ENCODE peak calls at places on chromosomes 13 and 19, in four cellular contexts. A, M, O and N are unnamed samples.

GRCh38 chr13:42071667-42072419 is 23.4 kb downstream of the DGKH start:
- DNase-seq in O (peak; percentile 4), M (no peak), A (no peak), N (no peak)

GRCh38 chr13:66341978-66342377 is 888.2 kb downstream of the PCDH9 start:
- DNase-seq in A (no peak), M (peak; percentile 7), O (no peak), N (no peak)

GRCh38 chr19:5943623-5944022 is 29.6 kb downstream of the CAPS start:
- DNase-seq in A (no peak), O (no peak), M (peak; percentile 87), N (no peak)

GRCh38 chr19:19105365-19106060 is 32.8 kb downstream of the TMEM161A start:
- DNase-seq in O (peak; percentile 76), A (no peak), M (peak; percentile 51), N (peak; percentile 65)

GRCh38 chr19:58042709-58043340 is 9.0 kb downstream of the ZSCAN1 start:
- DNase-seq in M (no peak), A (no peak), O (no peak), N (no peak)

GRCh38 chr13:43261018-43261417 is 237.6 kb downstream of the DNAJC15 start:
- DNase-seq in A (no peak), M (peak; percentile 85), O (no peak), N (peak; percentile 62)

GRCh38 chr13:87497426-87497825 is 173.7 kb upstream of the SLITRK5 start:
- DNase-seq in M (no peak), O (no peak), A (no peak), N (no peak)

GRCh38 chr19:13132471-13133166 is 14.6 kb downstream of the NACC1 start:
- DNase-seq in M (peak; percentile 78), O (no peak), A (peak; percentile 36), N (no peak)

GRCh38 chr13:28494861-28495585 is at the start of gene FLT1:
- DNase-seq in M (no peak), A (no peak), O (peak; percentile 47), N (peak; percentile 25)

GRCh38 chr13:110382229-110382628 is 75.1 kb downstream of the COL4A2 start:
- DNase-seq in A (no peak), O (no peak), M (peak; percentile 95), N (peak; percentile 89)

GRCh38 chr13:99000137-99000536 is 22.3 kb upstream of the DOCK9 start:
- DNase-seq in O (no peak), A (no peak), M (no peak), N (no peak)

GRCh38 chr19:38707512-38708114 is 36.7 kb downstream of the CAPN12 start:
- DNase-seq in O (no peak), A (no peak), M (no peak), N (no peak)

GRCh38 chr19:13861714-13862531 is 15.0 kb upstream of the NANOS3 start:
- DNase-seq in O (peak; percentile 87), A (peak; percentile 86), M (peak; percentile 84), N (peak; percentile 84)

GRCh38 chr13:108911807-108912206 is 282.4 kb downstream of the MYO16 start:
- DNase-seq in A (no peak), O (no peak), M (no peak), N (peak; percentile 80)

GRCh38 chr13:27362064-27362751 is 62.2 kb upstream of the GTF3A start:
- DNase-seq in A (peak; percentile 65), O (peak; percentile 89), M (peak; percentile 73), N (peak; percentile 78)

DNA sequence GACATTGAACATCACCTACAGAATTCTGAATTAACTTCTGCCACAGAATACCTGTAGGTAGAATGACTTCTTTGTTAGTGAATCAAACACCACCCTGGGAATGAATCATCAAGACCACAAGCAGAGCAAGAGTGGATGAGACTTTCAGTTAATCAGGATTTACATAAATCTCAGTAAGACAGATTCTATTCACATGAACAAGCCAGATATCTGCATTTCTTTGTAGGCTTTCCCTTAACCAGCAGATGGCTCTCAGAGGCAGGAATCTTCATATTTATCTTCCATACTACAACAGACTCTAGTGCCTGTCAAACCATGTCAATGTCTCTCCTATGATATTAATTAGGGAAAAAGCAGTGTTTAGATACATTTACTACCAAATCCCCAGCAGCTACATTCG is 412.1 kb downstream of the KLF12 start:
- DNase-seq in A (no peak), M (peak; percentile 58), O (no peak), N (peak; percentile 92)
- TF ChIP-seq CTCF in A (peak; percentile 23), M (peak; percentile 48), O (peak; percentile 57), N (peak; percentile 59)

DNA sequence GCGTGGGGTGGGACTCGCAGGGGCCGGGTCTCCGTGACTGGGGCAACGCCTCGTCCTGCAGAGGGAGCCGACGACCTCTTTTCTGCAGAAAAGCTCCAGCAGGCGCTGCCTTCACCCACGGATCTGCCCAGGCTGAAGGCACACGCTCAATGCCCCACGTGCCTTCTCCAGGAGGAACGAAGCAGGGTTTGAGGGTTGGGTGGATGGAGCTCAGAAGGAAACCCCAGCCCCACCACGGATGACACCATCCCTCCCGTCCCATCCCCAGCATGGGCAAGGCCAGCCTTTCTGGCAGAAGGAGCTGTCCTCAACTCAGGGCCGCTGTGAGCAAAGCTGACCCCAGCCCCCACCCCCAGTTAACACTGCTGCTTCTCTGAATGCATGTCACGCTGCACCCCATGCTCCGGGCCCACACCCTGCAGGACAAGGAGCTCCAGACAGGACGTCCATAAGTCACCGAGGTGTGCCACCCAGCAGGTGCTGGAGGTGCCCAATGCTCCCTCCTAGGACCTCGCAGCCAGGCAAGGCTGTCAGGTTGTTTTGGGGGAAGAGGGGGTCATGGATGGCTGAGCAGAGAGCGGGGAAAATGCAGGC is 7.4 kb downstream of the C19orf25 start:
- DNase-seq in M (no peak), O (no peak), A (no peak), N (no peak)
- TF ChIP-seq CTCF in M (peak; percentile 1), O (peak; percentile 20), A (no peak), N (no peak)

DNA sequence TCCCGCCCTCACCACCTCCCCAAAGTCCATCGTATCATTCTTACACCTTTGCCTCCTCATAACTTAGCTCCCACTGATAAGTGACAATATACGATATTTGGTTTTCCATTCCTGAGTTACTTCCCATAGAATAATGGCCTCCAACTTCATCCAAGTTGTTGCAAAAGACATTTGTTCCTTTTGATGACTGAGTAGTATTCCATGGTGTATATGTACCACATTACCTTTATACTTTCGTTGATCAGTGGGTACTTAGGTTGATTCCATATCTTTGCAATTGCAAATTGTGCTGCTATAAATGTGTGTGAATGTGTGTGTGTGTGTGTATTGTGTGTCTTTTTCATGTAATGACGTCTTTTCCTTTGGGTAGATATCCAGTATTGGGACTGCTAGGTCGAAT is 109.6 kb downstream of the ZNF536 start:
- DNase-seq in A (no peak), O (no peak), M (no peak), N (no peak)
- TF ChIP-seq CTCF in A (no peak), O (no peak), M (no peak), N (no peak)

DNA sequence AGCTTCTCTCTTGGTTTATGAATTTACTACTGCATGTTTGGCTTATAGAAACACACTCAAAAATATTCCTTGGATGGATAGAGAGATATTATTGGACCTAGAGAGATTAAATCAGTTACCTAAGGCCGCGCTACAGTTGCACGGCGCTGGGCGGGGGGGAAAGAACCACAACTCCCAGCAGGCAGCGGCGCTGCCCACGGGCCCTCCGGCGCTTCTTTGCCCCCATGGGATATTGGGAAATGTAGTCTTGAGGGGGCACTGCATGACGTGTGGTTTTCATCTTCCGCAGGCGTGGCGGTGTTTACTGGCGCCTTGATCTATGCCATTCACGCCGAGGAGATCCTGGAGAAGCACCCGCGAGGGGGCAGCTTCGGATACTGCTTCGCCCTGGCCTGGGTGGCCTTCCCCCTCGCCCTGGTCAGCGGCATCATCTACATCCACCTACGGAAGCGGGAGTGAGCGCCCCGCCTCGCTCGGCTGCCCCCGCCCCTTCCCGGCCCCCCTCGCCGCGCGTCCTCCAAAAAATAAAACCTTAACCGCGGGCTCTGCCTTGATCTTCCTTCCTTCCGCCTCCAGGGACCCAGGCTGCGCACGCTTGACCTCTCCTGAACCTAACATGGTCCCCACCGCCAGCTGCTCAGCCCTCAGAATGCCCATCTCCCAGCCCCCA is 4.8 kb downstream of the EMP3 start:
- DNase-seq in M (peak; percentile 16), O (peak; percentile 92), A (peak; percentile 77), N (peak; percentile 92)
- TF ChIP-seq CTCF in M (no peak), O (peak; percentile 31), A (no peak), N (peak; percentile 3)

DNA sequence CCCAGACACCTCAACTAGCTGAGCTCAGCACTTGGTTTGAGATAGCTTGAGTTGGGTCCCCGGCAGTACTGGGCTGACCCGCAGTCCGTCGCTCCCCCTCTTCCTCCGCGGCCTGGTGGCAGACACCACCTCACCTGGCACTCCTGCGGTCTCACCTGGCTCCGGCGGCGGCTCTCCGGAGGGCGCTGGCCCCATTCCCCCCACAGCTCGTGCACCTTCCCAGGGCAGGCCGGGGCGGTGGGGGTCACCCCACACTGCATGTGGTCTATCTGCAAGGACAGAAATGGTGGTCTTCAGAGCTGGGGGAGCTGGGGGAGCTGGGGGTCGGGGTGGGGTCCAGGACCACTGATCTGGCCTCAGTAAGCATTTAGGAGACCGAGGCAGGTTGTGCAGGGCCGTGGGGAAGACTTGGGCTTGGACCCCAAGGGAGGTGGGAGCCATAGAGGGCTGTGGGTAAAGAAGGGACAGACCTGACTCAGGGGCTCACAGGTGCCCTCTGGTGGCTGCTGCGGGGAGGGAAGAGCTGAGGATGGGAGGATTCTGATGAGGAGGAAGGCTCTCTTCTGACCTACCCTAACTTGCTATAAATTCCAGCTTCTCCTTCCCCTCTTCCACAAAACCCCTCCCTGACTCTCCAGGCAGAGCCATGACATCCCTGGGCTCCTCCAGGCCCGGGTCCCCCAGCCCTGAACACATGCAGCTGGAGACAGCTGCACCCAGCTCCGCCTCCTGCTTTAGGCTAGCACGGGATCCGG is 6.7 kb upstream of the PLIN4 start:
- DNase-seq in O (peak; percentile 80), A (peak; percentile 58), M (peak; percentile 46), N (peak; percentile 52)
- TF ChIP-seq CTCF in O (peak; percentile 86), A (peak; percentile 46), M (peak; percentile 83), N (peak; percentile 85)

GRCh38 chr19:52296773-52297600 is at the start of gene ZNF480:
- DNase-seq in A (peak; percentile 86), M (peak; percentile 68), O (peak; percentile 79), N (peak; percentile 76)
- TF ChIP-seq CTCF in A (no peak), M (no peak), O (no peak), N (no peak)

GRCh38 chr13:93233997-93234416 is 7.4 kb downstream of the GPC6 start:
- DNase-seq in O (no peak), M (no peak), A (no peak), N (no peak)
- TF ChIP-seq CTCF in O (peak; percentile 48), M (peak; percentile 29), A (no peak), N (no peak)